ENCODE peak calls at places on chromosomes 3 and 15, in five cellular contexts. X is neuronal stem cell, V is PC-3, O is GM23248, K is SK-N-SH. N is an unnamed sample. For H3K36me3 and H3K27me3, the result is how much of the 10 kb centered on the place peaks cover.

GRCh38 chr3:28240440-28240839 is 979 bp upstream of the CMC1 start:
- DNase-seq in X (no peak), V (no peak), O (no peak), K (no peak), N (no peak)

GRCh38 chr3:23206371-23206770 is 3.2 kb downstream of the UBE2E2 start:
- DNase-seq in X (no peak), V (no peak), O (no peak), K (no peak), N (no peak)

GRCh38 chr15:29045717-29046116 is 159.9 kb downstream of the APBA2 start:
- DNase-seq in X (no peak), V (peak), O (peak), K (no peak), N (peak)

GRCh38 chr15:92655178-92655995 is at the start of gene FAM174B:
- DNase-seq in X (peak), V (peak), O (peak), K (peak), N (no peak)

GRCh38 chr3:59559721-59560514 is 510.1 kb upstream of the CFAP20DC start:
- DNase-seq in X (no peak), V (peak), O (peak), K (no peak), N (peak)

GRCh38 chr15:76206325-76206976 is 104.8 kb downstream of the ETFA start:
- DNase-seq in X (no peak), V (peak), O (no peak), K (peak), N (peak)

GRCh38 chr3:16211176-16211904 is 36.9 kb downstream of the GALNT15 start:
- DNase-seq in X (no peak), V (no peak), O (peak), K (no peak), N (no peak)

GRCh38 chr3:156762631-156763185 is 63.4 kb upstream of the LEKR1 start:
- DNase-seq in X (no peak), V (no peak), O (peak), K (peak), N (peak)

GRCh38 chr15:74983725-74984231 is 11.6 kb upstream of the SCAMP5 start:
- DNase-seq in X (no peak), V (peak), O (peak), K (no peak), N (peak)

GRCh38 chr15:58179741-58180381 is 41.7 kb downstream of the AQP9 start:
- DNase-seq in X (no peak), V (peak), O (peak), K (no peak), N (peak)

GRCh38 chr3:117322866-117323265 is 613.3 kb downstream of the TUSC7 start:
- DNase-seq in X (peak), V (peak), O (peak), K (no peak), N (peak)

GRCh38 chr15:69749797-69750196 is 297.2 kb downstream of the RPLP1 start:
- DNase-seq in X (no peak), V (peak), O (no peak), K (no peak), N (peak)

GRCh38 chr15:37880009-37880834 is 54.2 kb upstream of the TMCO5A start:
- DNase-seq in X (peak), V (peak), O (peak), K (no peak), N (peak)

GRCh38 chr15:79644091-79644490 is 212.0 kb downstream of the MINAR1 start:
- DNase-seq in X (no peak), V (peak), O (peak), K (no peak), N (peak)

GRCh38 chr15:85646538-85647091 is 148.1 kb downstream of the KLHL25 start:
- DNase-seq in X (no peak), V (no peak), O (peak), K (peak), N (peak)

GRCh38 chr15:47839233-47839867 is 122.0 kb downstream of the SEMA6D start:
- DNase-seq in X (no peak), V (no peak), O (no peak), K (no peak), N (no peak)

GRCh38 chr15:50764331-50765201 is 940 bp downstream of the SPPL2A start:
- DNase-seq in X (no peak), V (peak), O (peak), K (peak), N (peak)

GRCh38 chr3:52108302-52109232 is 45.7 kb downstream of the POC1A start:
- DNase-seq in X (no peak), V (no peak), O (no peak), K (peak), N (no peak)

GRCh38 chr3:52106951-52107611 is 47.1 kb downstream of the POC1A start:
- DNase-seq in X (no peak), V (no peak), O (no peak), K (no peak), N (peak)

GRCh38 chr3:52112056-52112455 is 42.2 kb downstream of the POC1A start:
- DNase-seq in X (no peak), V (no peak), O (no peak), K (no peak), N (no peak)

GRCh38 chr3:52109556-52110380 is 44.5 kb downstream of the POC1A start:
- DNase-seq in X (no peak), V (no peak), O (no peak), K (peak), N (no peak)

GRCh38 chr3:52110502-52110901 is 43.7 kb downstream of the POC1A start:
- DNase-seq in X (no peak), V (no peak), O (no peak), K (no peak), N (no peak)
- H3K36me3 ChIP-seq in X (half or more), V (under half), O (under half), K (under half), N (under half)

DNA sequence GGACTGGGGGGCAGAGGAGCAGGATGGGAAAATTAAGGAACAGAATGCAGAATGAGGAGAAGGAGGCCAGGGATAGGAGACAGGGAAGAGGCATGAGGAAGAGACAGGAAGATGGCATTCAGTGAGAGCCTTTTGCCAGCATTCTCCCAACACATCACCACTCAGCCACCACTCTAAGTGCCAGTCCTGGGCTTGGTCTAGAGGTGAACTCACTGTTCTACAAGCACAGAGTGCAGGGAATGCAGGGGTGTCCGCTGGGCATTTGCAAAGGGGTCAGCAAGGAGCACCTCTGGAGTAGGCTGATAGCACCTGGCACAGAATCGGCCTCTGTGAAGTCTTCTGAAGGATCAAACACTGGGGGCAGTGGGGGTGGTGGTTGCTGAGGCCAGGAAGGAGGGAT is 14.6 kb upstream of the IGDCC3 start:
- DNase-seq in X (no peak), V (no peak), O (no peak), K (no peak), N (no peak)
- H3K27me3 ChIP-seq in X (under half), V (under half), O (under half), K (under half), N (under half)

GRCh38 chr3:101729586-101729985 is 5.2 kb downstream of the CEP97 start:
- DNase-seq in X (no peak), V (no peak), O (no peak), K (no peak), N (no peak)
- H3K36me3 ChIP-seq in X (half or more), V (under half), O (under half), K (half or more), N (under half)

DNA sequence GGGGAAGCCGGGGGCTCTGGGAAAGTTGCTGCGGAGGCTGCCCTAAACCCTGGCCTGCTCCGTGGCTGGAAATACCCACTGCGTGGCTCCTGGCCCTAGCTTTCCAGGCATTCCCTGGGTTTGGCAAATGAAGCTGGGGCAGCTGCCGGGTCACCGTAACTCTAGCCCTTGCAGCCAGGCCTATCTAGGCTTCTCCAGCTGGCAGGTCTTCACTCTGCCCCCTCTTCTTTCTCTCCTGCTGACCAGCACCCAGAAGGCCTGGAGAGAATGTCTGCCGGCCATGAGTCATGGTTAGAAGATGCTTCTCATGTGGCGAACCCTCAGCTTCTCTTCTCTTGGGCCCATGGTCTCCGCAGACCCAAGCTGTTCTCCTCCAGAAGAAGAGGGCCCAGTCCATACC is 5.6 kb upstream of the DLL4 start:
- DNase-seq in X (no peak), V (no peak), O (peak), K (no peak), N (no peak)
- H3K27me3 ChIP-seq in X (half or more), V (under half), O (under half), K (under half), N (under half)

GRCh38 chr3:172051310-172051956 is 12.1 kb downstream of the FNDC3B start:
- DNase-seq in X (no peak), V (no peak), O (no peak), K (no peak), N (no peak)

GRCh38 chr3:172054115-172054764 is 14.9 kb downstream of the FNDC3B start:
- DNase-seq in X (no peak), V (no peak), O (no peak), K (no peak), N (no peak)

GRCh38 chr3:172048599-172048998 is 9.2 kb downstream of the FNDC3B start:
- DNase-seq in X (no peak), V (no peak), O (no peak), K (no peak), N (no peak)

GRCh38 chr3:172051957-172052354 is 12.6 kb downstream of the FNDC3B start:
- DNase-seq in X (no peak), V (no peak), O (no peak), K (no peak), N (no peak)

GRCh38 chr3:172052405-172052804 is 13.0 kb downstream of the FNDC3B start:
- DNase-seq in X (no peak), V (no peak), O (no peak), K (no peak), N (no peak)
- H3K36me3 ChIP-seq in X (half or more), V (under half), O (half or more), K (half or more), N (under half)

GRCh38 chr3:152365126-152365525 is 96.4 kb downstream of the MBNL1 start:
- DNase-seq in X (no peak), V (no peak), O (no peak), K (no peak), N (no peak)

GRCh38 chr3:152364237-152364636 is 95.5 kb downstream of the MBNL1 start:
- DNase-seq in X (no peak), V (no peak), O (no peak), K (no peak), N (no peak)

GRCh38 chr3:152362086-152362485 is 93.4 kb downstream of the MBNL1 start:
- DNase-seq in X (no peak), V (no peak), O (no peak), K (no peak), N (no peak)

GRCh38 chr3:152360966-152361365 is 92.2 kb downstream of the MBNL1 start:
- DNase-seq in X (no peak), V (no peak), O (no peak), K (no peak), N (no peak)

GRCh38 chr3:152365766-152366593 is 97.3 kb downstream of the MBNL1 start:
- DNase-seq in X (no peak), V (peak), O (peak), K (no peak), N (peak)
- H3K27me3 ChIP-seq in X (under half), V (under half), O (under half), K (under half), N (under half)

DNA sequence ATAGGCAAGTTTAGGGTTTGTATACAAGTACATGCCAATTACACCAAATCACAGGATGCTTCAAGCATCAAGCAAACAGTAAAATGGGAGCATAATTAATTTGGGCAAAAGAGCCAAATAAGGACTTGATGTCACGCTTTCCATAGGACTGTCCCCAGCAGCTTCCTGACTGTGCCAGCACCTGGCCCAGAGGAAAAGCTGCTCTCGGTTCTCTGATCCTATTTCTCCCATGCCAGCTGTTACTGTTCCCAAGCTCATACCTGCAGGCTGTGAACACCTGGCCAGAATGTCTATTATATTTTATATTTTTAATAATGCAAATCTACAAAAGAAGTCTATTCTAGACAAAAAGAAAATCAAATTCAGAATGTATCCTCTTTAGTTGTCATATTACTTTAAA is 12.2 kb downstream of the ZXDC start:
- DNase-seq in X (no peak), V (no peak), O (no peak), K (no peak), N (no peak)
- H3K36me3 ChIP-seq in X (half or more), V (under half), O (half or more), K (under half), N (half or more)

GRCh38 chr15:77696871-77697270 is 64.2 kb upstream of the LINGO1 start:
- DNase-seq in X (no peak), V (no peak), O (no peak), K (no peak), N (no peak)
- H3K27me3 ChIP-seq in X (half or more), V (under half), O (under half), K (under half), N (under half)

GRCh38 chr3:179355996-179356395 is 8.5 kb downstream of the MFN1 start:
- DNase-seq in X (no peak), V (no peak), O (no peak), K (no peak), N (no peak)
- H3K36me3 ChIP-seq in X (half or more), V (under half), O (half or more), K (half or more), N (under half)

DNA sequence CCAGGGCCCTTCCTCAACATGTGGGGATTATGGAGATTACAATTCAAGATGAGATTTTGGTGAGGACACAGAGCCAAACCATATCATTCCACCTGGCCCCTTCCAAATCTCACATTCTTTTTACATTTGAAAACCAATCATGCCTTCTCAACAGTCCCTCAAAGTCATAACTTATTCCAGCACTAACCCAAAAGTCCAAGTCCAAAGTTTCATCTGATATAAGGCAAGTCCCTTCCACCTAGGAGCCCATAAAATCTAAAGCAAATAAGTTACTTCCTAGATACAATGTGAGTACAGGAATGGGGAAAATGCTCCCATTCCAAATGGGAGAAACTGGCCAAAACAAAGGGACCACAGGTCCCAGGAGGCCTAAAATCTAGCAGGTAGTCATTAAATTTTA is 309.5 kb upstream of the SLITRK3 start:
- DNase-seq in X (no peak), V (no peak), O (no peak), K (no peak), N (no peak)
- H3K27me3 ChIP-seq in X (under half), V (under half), O (under half), K (under half), N (under half)